ENCODE peak calls at places on chromosome 20, in five cellular contexts. One of them, this sample, is unnamed.

GRCh38 chr20:46520976-46521579 is 7.7 kb upstream of the ZNF334 start:
- DNase-seq in ovary: no peak
- DNase-seq in PC-3: peak
- DNase-seq in CD8-positive, alpha-beta T cell: peak
- DNase-seq in endodermal cell: peak
- DNase-seq in this sample: no peak

GRCh38 chr20:47677314-47678129 is 107.8 kb downstream of the SULF2 start:
- DNase-seq in ovary: peak
- DNase-seq in PC-3: peak
- DNase-seq in CD8-positive, alpha-beta T cell: peak
- DNase-seq in endodermal cell: peak
- DNase-seq in this sample: no peak

GRCh38 chr20:46965477-46965876 is 70.8 kb downstream of the EYA2 start:
- DNase-seq in ovary: no peak
- DNase-seq in PC-3: no peak
- DNase-seq in CD8-positive, alpha-beta T cell: no peak
- DNase-seq in endodermal cell: no peak
- DNase-seq in this sample: no peak

GRCh38 chr20:60572991-60573390 is 614.8 kb downstream of the CDH26 start:
- DNase-seq in ovary: no peak
- DNase-seq in PC-3: no peak
- DNase-seq in CD8-positive, alpha-beta T cell: no peak
- DNase-seq in endodermal cell: no peak
- DNase-seq in this sample: no peak

GRCh38 chr20:6533321-6533720 is 234.2 kb upstream of the BMP2 start:
- DNase-seq in ovary: no peak
- DNase-seq in PC-3: no peak
- DNase-seq in CD8-positive, alpha-beta T cell: no peak
- DNase-seq in endodermal cell: no peak
- DNase-seq in this sample: no peak

GRCh38 chr20:13910492-13910891 is 79.9 kb downstream of the SEL1L2 start:
- DNase-seq in ovary: no peak
- DNase-seq in PC-3: no peak
- DNase-seq in CD8-positive, alpha-beta T cell: no peak
- DNase-seq in endodermal cell: no peak
- DNase-seq in this sample: no peak

GRCh38 chr20:4406627-4407026 is 315.1 kb upstream of the PRND start:
- DNase-seq in ovary: no peak
- DNase-seq in PC-3: peak
- DNase-seq in CD8-positive, alpha-beta T cell: no peak
- DNase-seq in endodermal cell: no peak
- DNase-seq in this sample: no peak

GRCh38 chr20:38873050-38873581 is 53.1 kb upstream of the FAM83D start:
- DNase-seq in ovary: no peak
- DNase-seq in PC-3: no peak
- DNase-seq in CD8-positive, alpha-beta T cell: peak
- DNase-seq in endodermal cell: no peak
- DNase-seq in this sample: no peak

GRCh38 chr20:38970302-38970701 is 8.2 kb downstream of the DHX35 start:
- DNase-seq in ovary: no peak
- DNase-seq in PC-3: peak
- DNase-seq in CD8-positive, alpha-beta T cell: no peak
- DNase-seq in endodermal cell: no peak
- DNase-seq in this sample: no peak

GRCh38 chr20:46011631-46012482 is 3.1 kb downstream of the MMP9 start:
- DNase-seq in ovary: peak
- DNase-seq in PC-3: peak
- DNase-seq in CD8-positive, alpha-beta T cell: no peak
- DNase-seq in endodermal cell: peak
- DNase-seq in this sample: no peak

GRCh38 chr20:16675165-16675564 is 54.7 kb upstream of the SNRPB2 start:
- DNase-seq in ovary: no peak
- DNase-seq in PC-3: no peak
- DNase-seq in CD8-positive, alpha-beta T cell: no peak
- DNase-seq in endodermal cell: no peak
- DNase-seq in this sample: no peak

GRCh38 chr20:3908667-3909066 is 19.5 kb downstream of the PANK2 start:
- DNase-seq in ovary: no peak
- DNase-seq in PC-3: no peak
- DNase-seq in CD8-positive, alpha-beta T cell: no peak
- DNase-seq in endodermal cell: no peak
- DNase-seq in this sample: no peak

GRCh38 chr20:51953731-51954340 is 151.5 kb upstream of the SALL4 start:
- DNase-seq in ovary: no peak
- DNase-seq in PC-3: no peak
- DNase-seq in CD8-positive, alpha-beta T cell: no peak
- DNase-seq in endodermal cell: no peak
- DNase-seq in this sample: no peak

GRCh38 chr20:1537731-1538058 is 19.8 kb downstream of the SIRPD start:
- DNase-seq in ovary: no peak
- DNase-seq in PC-3: no peak
- DNase-seq in CD8-positive, alpha-beta T cell: no peak
- DNase-seq in endodermal cell: no peak
- DNase-seq in this sample: no peak

GRCh38 chr20:39468703-39469102 is 506.6 kb downstream of the DHX35 start:
- DNase-seq in ovary: no peak
- DNase-seq in PC-3: no peak
- DNase-seq in CD8-positive, alpha-beta T cell: no peak
- DNase-seq in endodermal cell: peak
- DNase-seq in this sample: no peak

GRCh38 chr20:46400253-46400652 is 6.2 kb downstream of the ELMO2 start:
- DNase-seq in ovary: no peak
- DNase-seq in PC-3: no peak
- DNase-seq in CD8-positive, alpha-beta T cell: no peak
- DNase-seq in endodermal cell: peak
- DNase-seq in this sample: no peak

GRCh38 chr20:35708502-35708901 is 9.3 kb downstream of the ROMO1 start:
- DNase-seq in ovary: no peak
- DNase-seq in PC-3: no peak
- DNase-seq in CD8-positive, alpha-beta T cell: no peak
- DNase-seq in endodermal cell: no peak
- DNase-seq in this sample: no peak

GRCh38 chr20:12924126-12924525 is 84.6 kb upstream of the SPTLC3 start:
- DNase-seq in ovary: no peak
- DNase-seq in PC-3: no peak
- DNase-seq in CD8-positive, alpha-beta T cell: no peak
- DNase-seq in endodermal cell: no peak
- DNase-seq in this sample: no peak

GRCh38 chr20:46119547-46119946 is 1.4 kb downstream of the CD40 start:
- DNase-seq in ovary: no peak
- DNase-seq in PC-3: no peak
- DNase-seq in CD8-positive, alpha-beta T cell: no peak
- DNase-seq in endodermal cell: no peak
- DNase-seq in this sample: no peak

GRCh38 chr20:34083137-34083536 is 28.9 kb downstream of the EIF2S2 start:
- DNase-seq in ovary: peak
- DNase-seq in PC-3: peak
- DNase-seq in CD8-positive, alpha-beta T cell: no peak
- DNase-seq in endodermal cell: no peak
- DNase-seq in this sample: no peak

GRCh38 chr20:58741384-58741783 is 48.8 kb downstream of the NPEPL1 start:
- DNase-seq in ovary: no peak
- DNase-seq in PC-3: no peak
- DNase-seq in CD8-positive, alpha-beta T cell: no peak
- DNase-seq in endodermal cell: no peak
- DNase-seq in this sample: no peak
- TF ChIP-seq CTCF in ovary: no peak
- TF ChIP-seq CTCF in PC-3: no peak
- TF ChIP-seq CTCF in CD8-positive, alpha-beta T cell: no peak
- TF ChIP-seq CTCF in endodermal cell: no peak
- TF ChIP-seq CTCF in this sample: no peak

GRCh38 chr20:49803418-49803817 is 9.2 kb upstream of the SLC9A8 start:
- DNase-seq in ovary: no peak
- DNase-seq in PC-3: no peak
- DNase-seq in CD8-positive, alpha-beta T cell: no peak
- DNase-seq in endodermal cell: no peak
- DNase-seq in this sample: no peak
- H3K27ac ChIP-seq in ovary: no peak
- H3K27ac ChIP-seq in PC-3: no peak
- H3K27ac ChIP-seq in CD8-positive, alpha-beta T cell: no peak
- H3K27ac ChIP-seq in endodermal cell: no peak
- H3K27ac ChIP-seq in this sample: no peak

DNA sequence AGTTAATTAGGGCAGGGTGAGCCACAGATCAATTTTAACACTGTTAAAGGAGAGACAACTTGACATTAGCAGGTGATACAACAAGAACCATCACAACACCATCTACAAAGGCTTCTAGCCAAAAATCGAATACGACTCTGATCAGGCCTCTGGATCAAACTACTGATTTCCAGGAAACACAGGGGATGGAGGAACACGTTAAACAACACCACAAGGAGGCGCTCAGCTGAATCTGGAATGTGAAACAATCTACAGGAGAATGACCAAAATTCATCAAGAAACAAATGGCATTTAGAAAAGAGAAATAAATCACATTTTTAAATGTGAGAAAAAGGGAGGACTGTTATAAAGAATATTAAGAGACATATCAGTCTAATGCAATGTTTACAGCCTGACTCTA is 13.5 kb upstream of the MAFB start:
- DNase-seq in ovary: no peak
- DNase-seq in PC-3: peak
- DNase-seq in CD8-positive, alpha-beta T cell: no peak
- DNase-seq in endodermal cell: peak
- DNase-seq in this sample: no peak
- TF ChIP-seq CTCF in ovary: no peak
- TF ChIP-seq CTCF in PC-3: peak
- TF ChIP-seq CTCF in CD8-positive, alpha-beta T cell: no peak
- TF ChIP-seq CTCF in endodermal cell: peak
- TF ChIP-seq CTCF in this sample: no peak

DNA sequence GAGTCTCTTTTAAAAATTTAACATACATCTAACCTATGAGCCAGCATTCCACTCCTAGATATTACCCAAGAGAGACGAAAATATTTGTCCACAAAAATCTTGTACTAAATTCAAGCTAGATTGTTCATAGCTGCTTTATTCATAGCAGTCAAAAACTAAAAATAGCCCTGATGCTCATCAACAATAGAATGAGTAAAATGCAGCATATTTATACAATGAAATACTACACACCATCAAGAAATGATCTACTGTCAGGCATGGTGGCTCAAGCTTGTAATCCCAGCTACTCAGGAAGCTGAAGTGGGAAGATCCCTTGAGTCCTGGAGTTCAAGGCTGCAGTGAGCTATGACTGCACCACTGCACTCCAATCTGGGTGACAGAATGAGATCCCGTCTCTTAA is 22.0 kb upstream of the SRC start:
- DNase-seq in ovary: no peak
- DNase-seq in PC-3: no peak
- DNase-seq in CD8-positive, alpha-beta T cell: no peak
- DNase-seq in endodermal cell: no peak
- DNase-seq in this sample: no peak
- H3K27ac ChIP-seq in ovary: no peak
- H3K27ac ChIP-seq in PC-3: no peak
- H3K27ac ChIP-seq in CD8-positive, alpha-beta T cell: no peak
- H3K27ac ChIP-seq in endodermal cell: no peak
- H3K27ac ChIP-seq in this sample: no peak

DNA sequence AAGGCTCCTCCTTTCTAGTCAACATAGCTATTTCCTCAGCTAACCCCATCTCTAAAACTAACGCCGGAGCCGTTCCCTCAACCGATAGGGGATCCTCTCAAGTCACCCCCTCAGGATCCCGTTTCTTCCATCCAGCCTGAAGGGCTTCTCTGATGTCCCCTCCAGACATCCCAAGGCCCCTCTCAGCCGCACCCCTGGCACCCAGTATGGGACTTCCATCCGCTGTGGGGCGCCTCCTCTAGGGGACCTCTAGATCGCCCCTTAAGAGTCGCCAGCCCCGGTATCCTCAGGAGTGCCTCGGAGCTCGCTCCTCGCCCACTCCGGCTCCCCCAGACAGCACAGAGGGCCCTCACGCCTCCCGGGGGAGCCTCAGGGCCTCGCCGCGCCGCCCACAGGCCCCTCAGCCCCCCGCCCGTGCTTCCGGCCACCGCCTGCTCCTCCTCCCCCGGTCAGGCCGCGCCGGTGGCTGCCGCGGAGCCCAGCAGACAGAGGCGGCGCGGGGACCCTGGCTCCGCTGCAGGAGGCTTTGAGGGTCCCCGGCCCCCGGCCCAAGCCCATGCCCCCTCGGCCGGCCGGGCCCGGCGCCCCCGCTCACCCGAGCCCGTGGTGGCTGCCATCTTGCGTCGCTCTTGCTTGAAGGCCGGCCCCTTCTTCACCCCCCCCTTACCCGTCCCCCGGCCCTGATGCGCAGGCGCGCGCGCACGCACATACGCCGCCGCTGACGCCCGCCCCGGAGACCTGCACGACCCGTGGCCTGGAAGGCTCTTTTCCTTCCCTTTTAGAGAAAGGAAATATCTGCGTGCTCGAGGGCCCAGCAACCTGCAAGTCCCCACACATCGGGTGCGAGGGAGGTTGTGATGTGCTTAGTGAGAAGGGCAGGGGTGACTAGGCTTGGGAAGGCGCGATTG is at the start of gene UBE2V1:
- DNase-seq in ovary: peak
- DNase-seq in PC-3: peak
- DNase-seq in CD8-positive, alpha-beta T cell: peak
- DNase-seq in endodermal cell: peak
- DNase-seq in this sample: peak
- TF ChIP-seq CTCF in ovary: peak
- TF ChIP-seq CTCF in PC-3: peak
- TF ChIP-seq CTCF in CD8-positive, alpha-beta T cell: peak
- TF ChIP-seq CTCF in endodermal cell: peak
- TF ChIP-seq CTCF in this sample: peak

DNA sequence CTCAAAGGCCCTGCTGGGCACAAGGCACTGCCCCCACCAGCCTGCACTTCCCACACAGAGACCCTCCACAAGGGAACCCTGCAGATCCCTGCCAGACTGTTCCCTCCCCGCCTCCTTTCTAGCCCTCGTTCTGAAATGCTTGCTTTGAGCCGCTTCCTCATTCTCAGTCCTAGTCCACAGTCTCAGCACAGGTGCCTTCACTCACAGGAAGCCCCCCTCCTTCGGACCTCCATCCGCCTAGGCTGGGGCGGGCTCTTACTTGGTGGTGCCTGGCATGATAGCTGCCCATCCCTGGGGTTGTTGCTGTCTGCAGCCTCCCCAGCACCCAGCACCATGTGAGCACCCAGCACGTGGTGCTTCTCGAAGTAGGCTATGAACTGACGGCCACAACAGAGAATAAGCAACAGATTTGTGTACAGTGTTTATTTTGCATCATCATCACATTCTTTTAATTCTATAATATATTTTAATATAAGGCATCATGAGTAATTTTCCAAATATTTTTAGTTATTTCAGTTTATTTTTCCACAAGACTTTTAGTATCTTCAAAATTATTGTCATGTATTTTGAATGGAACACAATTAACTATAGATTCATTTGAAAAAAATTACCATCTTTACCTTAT is 12.3 kb downstream of the CST5 start:
- DNase-seq in ovary: no peak
- DNase-seq in PC-3: no peak
- DNase-seq in CD8-positive, alpha-beta T cell: no peak
- DNase-seq in endodermal cell: peak
- DNase-seq in this sample: no peak
- H3K27ac ChIP-seq in ovary: no peak
- H3K27ac ChIP-seq in PC-3: no peak
- H3K27ac ChIP-seq in CD8-positive, alpha-beta T cell: no peak
- H3K27ac ChIP-seq in endodermal cell: no peak
- H3K27ac ChIP-seq in this sample: no peak

DNA sequence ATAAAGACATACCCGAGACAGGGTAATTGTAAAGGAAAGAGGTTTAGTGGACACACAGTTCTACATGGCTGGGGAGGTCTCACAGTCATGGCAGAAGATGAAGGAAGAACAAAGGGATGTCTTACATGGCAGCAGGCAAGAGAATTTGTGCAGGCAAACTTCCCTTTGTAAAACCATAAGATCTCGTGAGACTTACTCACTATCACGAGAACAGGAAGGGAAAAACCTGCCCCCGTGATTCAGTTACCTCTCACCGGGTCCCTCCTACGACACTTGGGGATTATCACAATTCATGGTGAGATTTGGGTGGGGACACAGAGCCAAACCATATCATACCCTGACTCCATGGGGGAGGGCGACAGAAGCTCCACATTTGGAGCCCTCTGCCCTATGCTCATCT is 7.4 kb upstream of the VAPB start:
- DNase-seq in ovary: no peak
- DNase-seq in PC-3: no peak
- DNase-seq in CD8-positive, alpha-beta T cell: no peak
- DNase-seq in endodermal cell: no peak
- DNase-seq in this sample: no peak
- TF ChIP-seq CTCF in ovary: no peak
- TF ChIP-seq CTCF in PC-3: no peak
- TF ChIP-seq CTCF in CD8-positive, alpha-beta T cell: no peak
- TF ChIP-seq CTCF in endodermal cell: no peak
- TF ChIP-seq CTCF in this sample: no peak